ENCODE peak calls at places on chromosomes 4 and X, in five cellular contexts. D, E, U, Q and H are unnamed samples.

GRCh38 chrX:15399901-15400500 is 15.8 kb upstream of the VEGFD start:
- DNase-seq in D (no peak), E (no peak), U (no peak), Q (no peak), H (no peak)

GRCh38 chr4:14415146-14415545 is 587.1 kb upstream of the CPEB2 start:
- DNase-seq in D (no peak), E (no peak), U (no peak), Q (no peak), H (no peak)

GRCh38 chr4:81040175-81040659 is 9.7 kb downstream of the BMP3 start:
- DNase-seq in D (peak), E (peak), U (no peak), Q (no peak), H (peak)

GRCh38 chr4:110395416-110395815 is 80.5 kb upstream of the ENPEP start:
- DNase-seq in D (no peak), E (no peak), U (no peak), Q (no peak), H (no peak)

GRCh38 chr4:7333801-7334421 is 100.8 kb downstream of the PSAPL1 start:
- DNase-seq in D (no peak), E (no peak), U (no peak), Q (no peak), H (no peak)

GRCh38 chr4:88382621-88383020 is 4.0 kb downstream of the HERC6 start:
- DNase-seq in D (no peak), E (no peak), U (no peak), Q (no peak), H (no peak)

GRCh38 chrX:20311505-20311904 is 44.8 kb upstream of the RPS6KA3 start:
- DNase-seq in D (no peak), E (no peak), U (no peak), Q (no peak), H (no peak)

GRCh38 chr4:185950891-185951290 is 118.1 kb upstream of the TLR3 start:
- DNase-seq in D (no peak), E (peak), U (no peak), Q (no peak), H (no peak)

GRCh38 chrX:107728342-107729099 is 47.1 kb downstream of the TSC22D3 start:
- DNase-seq in D (no peak), E (no peak), U (no peak), Q (no peak), H (no peak)

GRCh38 chr4:78560296-78560963 is 8.9 kb downstream of the ANXA3 start:
- DNase-seq in D (no peak), E (no peak), U (no peak), Q (no peak), H (no peak)

GRCh38 chrX:153878969-153879653 is 6.9 kb downstream of the L1CAM start:
- DNase-seq in D (no peak), E (peak), U (no peak), Q (no peak), H (no peak)

GRCh38 chr4:128793859-128794667 is 15.4 kb upstream of the JADE1 start:
- DNase-seq in D (no peak), E (no peak), U (no peak), Q (no peak), H (peak)

GRCh38 chr4:1249731-1250526 is 999 bp upstream of the CTBP1 start:
- DNase-seq in D (no peak), E (peak), U (no peak), Q (no peak), H (peak)

GRCh38 chr4:80266267-80266901 is at the start of gene FGF5:
- DNase-seq in D (peak), E (peak), U (no peak), Q (no peak), H (peak)

GRCh38 chr4:123616970-123617392 is 220.4 kb downstream of the SPRY1 start:
- DNase-seq in D (no peak), E (peak), U (peak), Q (no peak), H (no peak)

GRCh38 chrX:46967547-46967946 is 55.3 kb downstream of the JADE3 start:
- DNase-seq in D (no peak), E (no peak), U (no peak), Q (no peak), H (no peak)

GRCh38 chr4:1174941-1175634 is 2.7 kb upstream of the SPON2 start:
- DNase-seq in D (no peak), E (no peak), U (no peak), Q (no peak), H (no peak)

GRCh38 chr4:103692615-103693014 is 27.2 kb downstream of the TACR3 start:
- DNase-seq in D (no peak), E (no peak), U (no peak), Q (no peak), H (no peak)

GRCh38 chr4:39931441-39931901 is 46.2 kb downstream of the PDS5A start:
- DNase-seq in D (no peak), E (no peak), U (no peak), Q (no peak), H (no peak)

GRCh38 chr4:8001564-8002355 is 62.1 kb upstream of the AFAP1 start:
- DNase-seq in D (no peak), E (no peak), U (no peak), Q (no peak), H (no peak)

GRCh38 chr4:140049924-140050681 is 103.9 kb downstream of the MAML3 start:
- DNase-seq in D (peak), E (peak), U (no peak), Q (no peak), H (no peak)

GRCh38 chrX:13473666-13474516 is 95.5 kb upstream of the EGFL6 start:
- DNase-seq in D (peak), E (no peak), U (no peak), Q (no peak), H (no peak)

GRCh38 chrX:71532078-71532752 is 689 bp upstream of the OGT start:
- DNase-seq in D (peak), E (no peak), U (no peak), Q (no peak), H (peak)

GRCh38 chrX:136130931-136131843 is 16.1 kb upstream of the FHL1 start:
- DNase-seq in D (no peak), E (no peak), U (no peak), Q (no peak), H (peak)

GRCh38 chr4:153161599-153161971 is 42.7 kb upstream of the TRIM2 start:
- DNase-seq in D (no peak), E (no peak), U (no peak), Q (no peak), H (no peak)

GRCh38 chr4:88320780-88321373 is 36.5 kb upstream of the PPM1K start:
- DNase-seq in D (peak), E (no peak), U (no peak), Q (no peak), H (peak)

GRCh38 chr4:108950158-108950915 is 187.5 kb upstream of the ETNPPL start:
- DNase-seq in D (no peak), E (no peak), U (no peak), Q (no peak), H (no peak)

GRCh38 chr4:159267023-159267939 is 164.4 kb downstream of the RAPGEF2 start:
- DNase-seq in D (no peak), E (no peak), U (no peak), Q (no peak), H (no peak)

GRCh38 chr4:141329174-141329569 is 108.5 kb downstream of the ZNF330 start:
- DNase-seq in D (no peak), E (no peak), U (peak), Q (no peak), H (no peak)

GRCh38 chr4:114077610-114078009 is 98.2 kb upstream of the ARSJ start:
- DNase-seq in D (no peak), E (no peak), U (no peak), Q (no peak), H (no peak)